ENCODE peak calls at places on chromosome 18, in five cellular contexts. I is osteoblast, F is GM23248, U is astrocyte, A is HT1080. K is an unnamed sample.

GRCh38 chr18:56028514-56028913 is 440.5 kb upstream of the TCF4 start:
- DNase-seq in F (peak; percentile 67), I (peak; percentile 55), U (peak; percentile 45), A (peak; percentile 77), K (peak; percentile 13)

GRCh38 chr18:77131100-77131651 is 1.4 kb downstream of the MBP start:
- DNase-seq in F (no peak), I (peak; percentile 69), A (no peak), U (no peak), K (no peak)

GRCh38 chr18:7926526-7926925 is 359.4 kb downstream of the PTPRM start:
- DNase-seq in A (no peak), U (no peak), I (no peak), F (no peak), K (no peak)

GRCh38 chr18:25516121-25516520 is 164.2 kb upstream of the ZNF521 start:
- DNase-seq in F (no peak), A (no peak), U (no peak), I (no peak), K (peak; percentile 17)

GRCh38 chr18:58559427-58560186 is 69.3 kb downstream of the ALPK2 start:
- DNase-seq in U (no peak), F (no peak), I (no peak), A (no peak), K (peak; percentile 42)

GRCh38 chr18:50559750-50560680 is at the start of gene MAPK4:
- DNase-seq in A (no peak), I (peak; percentile 91), F (peak; percentile 41), U (peak; percentile 15), K (peak; percentile 2)

GRCh38 chr18:60446821-60447220 is 74.2 kb upstream of the MC4R start:
- DNase-seq in U (peak; percentile 19), F (peak; percentile 61), I (peak; percentile 25), A (peak; percentile 22), K (no peak)

GRCh38 chr18:59052965-59053960 is 86.4 kb upstream of the SEC11C start:
- DNase-seq in A (no peak), U (peak; percentile 67), I (no peak), F (no peak), K (no peak)

GRCh38 chr18:50170004-50170403 is 24.9 kb downstream of the MYO5B start:
- DNase-seq in F (no peak), I (no peak), U (no peak), A (no peak), K (peak; percentile 2)

GRCh38 chr18:73848656-73849055 is 299.0 kb downstream of the FBXO15 start:
- DNase-seq in A (peak; percentile 83), U (peak; percentile 89), I (no peak), F (peak; percentile 71), K (peak; percentile 73)

K was measured in RPMI7951.